ENCODE peak calls at places on chromosomes 11 and 22, in four cellular contexts. One of them, this sample, is unnamed.

GRCh38 chr22:23609983-23610781 is 21.9 kb downstream of the DRICH1 start:
- DNase-seq in ELR: no peak
- DNase-seq in NCI-H1436 treated with DMSO at 0.1 percent for 48 hours: no peak
- DNase-seq in mesendoderm: no peak
- DNase-seq in this sample: no peak

GRCh38 chr22:19567383-19568009 is 43.3 kb upstream of the CLDN5 start:
- DNase-seq in ELR: no peak
- DNase-seq in NCI-H1436 treated with DMSO at 0.1 percent for 48 hours: no peak
- DNase-seq in mesendoderm: no peak
- DNase-seq in this sample: no peak

GRCh38 chr22:31250740-31251330 is 38.7 kb downstream of the LIMK2 start:
- DNase-seq in ELR: no peak
- DNase-seq in NCI-H1436 treated with DMSO at 0.1 percent for 48 hours: no peak
- DNase-seq in mesendoderm: no peak
- DNase-seq in this sample: no peak

GRCh38 chr11:33670250-33671011 is 30.2 kb downstream of the C11orf91 start:
- DNase-seq in ELR: peak
- DNase-seq in NCI-H1436 treated with DMSO at 0.1 percent for 48 hours: no peak
- DNase-seq in mesendoderm: no peak
- DNase-seq in this sample: no peak

GRCh38 chr11:19160839-19161238 is 40.9 kb downstream of the CSRP3 start:
- DNase-seq in ELR: peak
- DNase-seq in NCI-H1436 treated with DMSO at 0.1 percent for 48 hours: no peak
- DNase-seq in mesendoderm: peak
- DNase-seq in this sample: no peak

GRCh38 chr22:46758867-46759290 is 3.6 kb upstream of the TBC1D22A start:
- DNase-seq in ELR: peak
- DNase-seq in NCI-H1436 treated with DMSO at 0.1 percent for 48 hours: no peak
- DNase-seq in mesendoderm: peak
- DNase-seq in this sample: peak

GRCh38 chr11:111455291-111456085 is 56.7 kb downstream of the BTG4 start:
- DNase-seq in ELR: no peak
- DNase-seq in NCI-H1436 treated with DMSO at 0.1 percent for 48 hours: no peak
- DNase-seq in mesendoderm: no peak
- DNase-seq in this sample: no peak

GRCh38 chr11:58561394-58562102 is 14.1 kb downstream of the LPXN start:
- DNase-seq in ELR: no peak
- DNase-seq in NCI-H1436 treated with DMSO at 0.1 percent for 48 hours: no peak
- DNase-seq in mesendoderm: no peak
- DNase-seq in this sample: no peak

GRCh38 chr11:130775306-130776043 is 140.8 kb downstream of the SNX19 start:
- DNase-seq in ELR: peak
- DNase-seq in NCI-H1436 treated with DMSO at 0.1 percent for 48 hours: no peak
- DNase-seq in mesendoderm: no peak
- DNase-seq in this sample: no peak

This sample was measured in endodermal cell.